ENCODE peak calls at places on chromosomes 2 and 18, in five cellular contexts. P is small intestine, L is kidney glomerular epithelial cell, H is pons, D is G401. C is an unnamed sample.

GRCh38 chr2:109647636-109648035 is 33.5 kb downstream of the SOWAHC start:
- DNase-seq in P (no peak), L (peak), H (no peak), D (no peak), C (peak)

GRCh38 chr18:49935215-49935614 is 121.9 kb upstream of the ACAA2 start:
- DNase-seq in P (no peak), L (peak), H (no peak), D (no peak), C (peak)

GRCh38 chr18:48308027-48308635 is 101.1 kb downstream of the ZBTB7C start:
- DNase-seq in P (no peak), L (no peak), H (no peak), D (no peak), C (no peak)

GRCh38 chr2:70656421-70657010 is 102.9 kb upstream of the TGFA start:
- DNase-seq in P (no peak), L (no peak), H (no peak), D (no peak), C (no peak)

GRCh38 chr2:72940786-72941185 is 23.5 kb downstream of the EMX1 start:
- DNase-seq in P (no peak), L (peak), H (no peak), D (no peak), C (peak)

GRCh38 chr2:216807861-216808272 is 52.0 kb downstream of the TNP1 start:
- DNase-seq in P (no peak), L (peak), H (no peak), D (peak), C (peak)

GRCh38 chr18:23270999-23271680 is 135.9 kb downstream of the CABLES1 start:
- DNase-seq in P (no peak), L (no peak), H (no peak), D (no peak), C (no peak)

GRCh38 chr2:65722028-65722427 is 289.6 kb upstream of the SPRED2 start:
- DNase-seq in P (no peak), L (peak), H (peak), D (peak), C (peak)

GRCh38 chr2:126527836-126528490 is 128.0 kb upstream of the GYPC start:
- DNase-seq in P (peak), L (peak), H (no peak), D (peak), C (peak)